ENCODE peak calls at places on chromosomes 7 and 10, in four cellular contexts. J, O, R and X are unnamed samples.

GRCh38 chr7:1810961-1811849 is 141.1 kb downstream of the ELFN1 start:
- DNase-seq in J (peak; percentile 44), O (peak; percentile 16), R (no peak), X (no peak)

GRCh38 chr7:136133491-136133990 is 156.4 kb upstream of the MTPN start:
- DNase-seq in J (no peak), O (no peak), R (no peak), X (no peak)

GRCh38 chr10:33211123-33211878 is 123.2 kb downstream of the NRP1 start:
- DNase-seq in J (peak; percentile 89), O (no peak), R (peak; percentile 52), X (no peak)

GRCh38 chr7:77657427-77658331 is 38.6 kb upstream of the RSBN1L start:
- DNase-seq in J (peak; percentile 72), O (no peak), R (no peak), X (no peak)

GRCh38 chr10:110162749-110163148 is 44.7 kb upstream of the MXI1 start:
- DNase-seq in J (no peak), O (no peak), R (no peak), X (no peak)

GRCh38 chr10:25328361-25328760 is 153.6 kb downstream of the GPR158 start:
- DNase-seq in J (no peak), O (no peak), R (no peak), X (no peak)

GRCh38 chr10:73159038-73159648 is 8.7 kb downstream of the ECD start:
- DNase-seq in J (peak; percentile 67), O (peak; percentile 61), R (peak; percentile 33), X (peak; percentile 9)

GRCh38 chr7:54339074-54339473 is 203.1 kb upstream of the VSTM2A start:
- DNase-seq in J (peak; percentile 10), O (no peak), R (no peak), X (no peak)

GRCh38 chr7:24764972-24765744 is 7.9 kb upstream of the GSDME start:
- DNase-seq in J (peak; percentile 48), O (no peak), R (no peak), X (no peak)

GRCh38 chr10:49310460-49310859 is 11.5 kb downstream of the C10orf71 start:
- DNase-seq in J (no peak), O (no peak), R (no peak), X (no peak)

GRCh38 chr10:19628767-19629443 is 187.3 kb upstream of the PLXDC2 start:
- DNase-seq in J (peak; percentile 30), O (no peak), R (no peak), X (no peak)

GRCh38 chr10:123134915-123135414 is 805 bp upstream of the HMX3 start:
- DNase-seq in J (no peak), O (no peak), R (no peak), X (no peak)

GRCh38 chr10:69994262-69994661 is 58.4 kb upstream of the MACROH2A2 start:
- DNase-seq in J (peak; percentile 61), O (no peak), R (no peak), X (peak; percentile 11)

GRCh38 chr10:61731638-61732037 is 68.9 kb downstream of the CABCOCO1 start:
- DNase-seq in J (no peak), O (no peak), R (no peak), X (no peak)
- H3K9me3 ChIP-seq in J (no peaks in the 10 kb centered on the region), O (no peaks in the 10 kb centered on the region), R (no peaks in the 10 kb centered on the region), X (no peaks in the 10 kb centered on the region)

GRCh38 chr10:78754269-78755074 is 314.3 kb upstream of the ZMIZ1 start:
- DNase-seq in J (peak; percentile 95), O (peak; percentile 39), R (no peak), X (no peak)
- H3K9me3 ChIP-seq in J (no peaks in the 10 kb centered on the region), O (no peaks in the 10 kb centered on the region), R (no peaks in the 10 kb centered on the region), X (no peaks in the 10 kb centered on the region)

DNA sequence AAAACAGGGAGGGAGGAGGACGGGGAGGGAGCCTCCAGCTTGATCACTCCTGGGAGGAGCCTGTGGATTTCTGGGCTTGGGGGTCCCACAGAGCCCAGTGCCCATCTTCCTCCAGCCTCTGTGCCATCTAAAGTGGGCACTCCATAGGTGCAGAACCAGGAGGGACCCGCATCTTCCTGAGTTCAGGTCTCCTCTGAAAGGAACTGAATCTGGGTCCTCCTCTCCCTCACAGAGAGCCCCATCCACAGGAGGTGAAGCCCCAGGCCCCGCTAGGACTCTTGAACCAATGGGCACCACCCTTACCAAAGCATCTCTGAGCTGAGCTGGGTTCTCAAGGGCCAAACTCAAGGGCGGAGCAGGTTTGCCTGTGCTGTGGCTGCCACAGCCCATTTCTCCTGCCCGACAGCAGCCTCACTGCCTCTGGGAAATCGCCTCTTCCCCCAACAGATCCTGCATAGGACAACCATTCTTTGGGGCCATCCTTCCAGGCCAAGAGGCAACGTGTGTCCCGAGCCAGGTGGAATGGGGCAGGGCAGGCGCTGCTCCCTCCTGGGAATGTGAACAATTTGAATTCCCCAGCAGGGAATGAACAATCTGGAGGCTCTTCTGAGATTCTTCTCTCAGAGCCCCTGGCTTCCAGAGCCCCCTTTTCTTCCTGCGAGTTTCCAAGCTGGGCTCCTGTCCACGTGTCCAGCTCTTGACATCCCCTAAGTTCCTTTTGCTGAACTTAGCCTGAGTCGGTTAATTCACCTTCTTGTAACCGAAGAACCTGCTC is 411.0 kb upstream of the FOXK1 start:
- DNase-seq in J (no peak), O (no peak), R (no peak), X (no peak)
- H3K9me3 ChIP-seq in J (no peaks in the 10 kb centered on the region), O (no peaks in the 10 kb centered on the region), R (no peaks in the 10 kb centered on the region), X (no peaks in the 10 kb centered on the region)

DNA sequence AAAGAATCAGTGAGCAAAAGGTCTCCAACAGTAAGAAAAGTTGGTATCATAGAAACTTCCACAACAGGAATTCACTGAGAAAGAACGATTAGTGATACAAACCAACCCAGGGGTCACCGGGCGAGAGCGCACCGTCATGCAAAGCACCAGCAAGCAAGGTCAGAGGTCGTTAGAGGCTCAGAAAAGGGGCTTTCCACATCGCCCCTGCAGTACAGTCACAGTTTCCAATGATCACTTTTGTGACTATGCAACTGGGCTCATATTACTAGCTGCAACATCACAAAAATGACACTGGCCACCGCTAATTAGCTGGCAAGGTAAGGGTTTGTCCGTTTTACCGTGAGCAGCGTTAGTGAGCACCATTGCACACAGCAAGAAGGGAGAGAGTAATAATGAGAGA is 237.3 kb downstream of the DNAJB6 start:
- DNase-seq in J (no peak), O (no peak), R (no peak), X (no peak)
- H3K9me3 ChIP-seq in J (no peaks in the 10 kb centered on the region), O (no peaks in the 10 kb centered on the region), R (no peaks in the 10 kb centered on the region), X (peaks cover 15% of the 10 kb centered on the region)

GRCh38 chr7:158324397-158325360 is 262.9 kb downstream of the PTPRN2 start:
- DNase-seq in J (no peak), O (no peak), R (no peak), X (no peak)
- H3K9me3 ChIP-seq in J (no peaks in the 10 kb centered on the region), O (no peaks in the 10 kb centered on the region), R (no peaks in the 10 kb centered on the region), X (peaks cover 39% of the 10 kb centered on the region)

GRCh38 chr7:57370066-57370738 is 79.8 kb upstream of the ZNF716 start:
- DNase-seq in J (no peak), O (no peak), R (no peak), X (no peak)
- H3K9me3 ChIP-seq in J (peaks cover 4% of the 10 kb centered on the region), O (no peaks in the 10 kb centered on the region), R (no peaks in the 10 kb centered on the region), X (peaks cover 33% of the 10 kb centered on the region)